ENCODE peak calls at places on chromosomes 6 and 20, in eight cellular contexts. One of them, this sample, is unnamed.

GRCh38 chr6:15025416-15025815 is 220.5 kb upstream of the JARID2 start:
- DNase-seq in HCT116: no peak
- DNase-seq in EL: no peak
- DNase-seq in cardiac fibroblast: no peak
- DNase-seq in upper lobe of right lung: no peak
- DNase-seq in stimulated activated naive CD8-positive, alpha-beta T cell treated with anti-CD3 and anti-CD28 coated beads, Interleukin-15, Interleukin-2, amounts not matched to agents 100 U/mL and 50 U/mL, for 24 hours: no peak
- DNase-seq in nephron progenitor cell: no peak
- DNase-seq in endothelial cell: no peak
- DNase-seq in this sample: peak

GRCh38 chr20:33653218-33653899 is 8.8 kb upstream of the C20orf144 start:
- DNase-seq in HCT116: peak
- DNase-seq in EL: peak
- DNase-seq in cardiac fibroblast: peak
- DNase-seq in upper lobe of right lung: peak
- DNase-seq in stimulated activated naive CD8-positive, alpha-beta T cell treated with anti-CD3 and anti-CD28 coated beads, Interleukin-15, Interleukin-2, amounts not matched to agents 100 U/mL and 50 U/mL, for 24 hours: peak
- DNase-seq in nephron progenitor cell: peak
- DNase-seq in endothelial cell: peak
- DNase-seq in this sample: peak

GRCh38 chr20:15359056-15359455 is 1021.6 kb upstream of the FLRT3 start:
- DNase-seq in HCT116: no peak
- DNase-seq in EL: peak
- DNase-seq in cardiac fibroblast: peak
- DNase-seq in upper lobe of right lung: no peak
- DNase-seq in stimulated activated naive CD8-positive, alpha-beta T cell treated with anti-CD3 and anti-CD28 coated beads, Interleukin-15, Interleukin-2, amounts not matched to agents 100 U/mL and 50 U/mL, for 24 hours: no peak
- DNase-seq in nephron progenitor cell: no peak
- DNase-seq in endothelial cell: no peak
- DNase-seq in this sample: peak

GRCh38 chr20:38007526-38007925 is 25.7 kb downstream of the TTI1 start:
- DNase-seq in HCT116: no peak
- DNase-seq in EL: no peak
- DNase-seq in cardiac fibroblast: no peak
- DNase-seq in upper lobe of right lung: no peak
- DNase-seq in stimulated activated naive CD8-positive, alpha-beta T cell treated with anti-CD3 and anti-CD28 coated beads, Interleukin-15, Interleukin-2, amounts not matched to agents 100 U/mL and 50 U/mL, for 24 hours: no peak
- DNase-seq in nephron progenitor cell: no peak
- DNase-seq in endothelial cell: no peak
- DNase-seq in this sample: no peak

GRCh38 chr6:21332077-21332476 is 261.5 kb upstream of the SOX4 start:
- DNase-seq in HCT116: no peak
- DNase-seq in EL: no peak
- DNase-seq in cardiac fibroblast: no peak
- DNase-seq in upper lobe of right lung: no peak
- DNase-seq in stimulated activated naive CD8-positive, alpha-beta T cell treated with anti-CD3 and anti-CD28 coated beads, Interleukin-15, Interleukin-2, amounts not matched to agents 100 U/mL and 50 U/mL, for 24 hours: no peak
- DNase-seq in nephron progenitor cell: no peak
- DNase-seq in endothelial cell: no peak
- DNase-seq in this sample: no peak

GRCh38 chr20:40718214-40718949 is 29.3 kb upstream of the MAFB start:
- DNase-seq in HCT116: no peak
- DNase-seq in EL: no peak
- DNase-seq in cardiac fibroblast: no peak
- DNase-seq in upper lobe of right lung: no peak
- DNase-seq in stimulated activated naive CD8-positive, alpha-beta T cell treated with anti-CD3 and anti-CD28 coated beads, Interleukin-15, Interleukin-2, amounts not matched to agents 100 U/mL and 50 U/mL, for 24 hours: no peak
- DNase-seq in nephron progenitor cell: no peak
- DNase-seq in endothelial cell: no peak
- DNase-seq in this sample: no peak

GRCh38 chr6:95448208-95448607 is 129.1 kb upstream of the MANEA start:
- DNase-seq in HCT116: no peak
- DNase-seq in EL: no peak
- DNase-seq in cardiac fibroblast: no peak
- DNase-seq in upper lobe of right lung: no peak
- DNase-seq in stimulated activated naive CD8-positive, alpha-beta T cell treated with anti-CD3 and anti-CD28 coated beads, Interleukin-15, Interleukin-2, amounts not matched to agents 100 U/mL and 50 U/mL, for 24 hours: no peak
- DNase-seq in nephron progenitor cell: no peak
- DNase-seq in endothelial cell: no peak
- DNase-seq in this sample: no peak

GRCh38 chr6:86730216-86730615 is 207.1 kb upstream of the HTR1E start:
- DNase-seq in HCT116: no peak
- DNase-seq in EL: no peak
- DNase-seq in cardiac fibroblast: no peak
- DNase-seq in upper lobe of right lung: no peak
- DNase-seq in stimulated activated naive CD8-positive, alpha-beta T cell treated with anti-CD3 and anti-CD28 coated beads, Interleukin-15, Interleukin-2, amounts not matched to agents 100 U/mL and 50 U/mL, for 24 hours: no peak
- DNase-seq in nephron progenitor cell: no peak
- DNase-seq in endothelial cell: no peak
- DNase-seq in this sample: no peak

GRCh38 chr6:29968130-29968529 is 25.8 kb downstream of the HLA-A start:
- DNase-seq in HCT116: peak
- DNase-seq in EL: peak
- DNase-seq in cardiac fibroblast: peak
- DNase-seq in upper lobe of right lung: no peak
- DNase-seq in stimulated activated naive CD8-positive, alpha-beta T cell treated with anti-CD3 and anti-CD28 coated beads, Interleukin-15, Interleukin-2, amounts not matched to agents 100 U/mL and 50 U/mL, for 24 hours: no peak
- DNase-seq in nephron progenitor cell: no peak
- DNase-seq in endothelial cell: no peak
- DNase-seq in this sample: peak

GRCh38 chr6:54491431-54491830 is 183.2 kb downstream of the TINAG start:
- DNase-seq in HCT116: no peak
- DNase-seq in EL: peak
- DNase-seq in cardiac fibroblast: peak
- DNase-seq in upper lobe of right lung: no peak
- DNase-seq in stimulated activated naive CD8-positive, alpha-beta T cell treated with anti-CD3 and anti-CD28 coated beads, Interleukin-15, Interleukin-2, amounts not matched to agents 100 U/mL and 50 U/mL, for 24 hours: no peak
- DNase-seq in nephron progenitor cell: no peak
- DNase-seq in endothelial cell: no peak
- DNase-seq in this sample: no peak

GRCh38 chr20:44600301-44600700 is 17.9 kb downstream of the PKIG start:
- DNase-seq in HCT116: no peak
- DNase-seq in EL: no peak
- DNase-seq in cardiac fibroblast: no peak
- DNase-seq in upper lobe of right lung: no peak
- DNase-seq in stimulated activated naive CD8-positive, alpha-beta T cell treated with anti-CD3 and anti-CD28 coated beads, Interleukin-15, Interleukin-2, amounts not matched to agents 100 U/mL and 50 U/mL, for 24 hours: no peak
- DNase-seq in nephron progenitor cell: no peak
- DNase-seq in endothelial cell: no peak
- DNase-seq in this sample: no peak

GRCh38 chr20:53711333-53712211 is 117.9 kb upstream of the ZNF217 start:
- DNase-seq in HCT116: no peak
- DNase-seq in EL: no peak
- DNase-seq in cardiac fibroblast: no peak
- DNase-seq in upper lobe of right lung: no peak
- DNase-seq in stimulated activated naive CD8-positive, alpha-beta T cell treated with anti-CD3 and anti-CD28 coated beads, Interleukin-15, Interleukin-2, amounts not matched to agents 100 U/mL and 50 U/mL, for 24 hours: no peak
- DNase-seq in nephron progenitor cell: no peak
- DNase-seq in endothelial cell: no peak
- DNase-seq in this sample: no peak

GRCh38 chr20:57200882-57201723 is 65.3 kb downstream of the BMP7 start:
- DNase-seq in HCT116: no peak
- DNase-seq in EL: no peak
- DNase-seq in cardiac fibroblast: no peak
- DNase-seq in upper lobe of right lung: no peak
- DNase-seq in stimulated activated naive CD8-positive, alpha-beta T cell treated with anti-CD3 and anti-CD28 coated beads, Interleukin-15, Interleukin-2, amounts not matched to agents 100 U/mL and 50 U/mL, for 24 hours: no peak
- DNase-seq in nephron progenitor cell: no peak
- DNase-seq in endothelial cell: no peak
- DNase-seq in this sample: no peak

GRCh38 chr6:108746411-108746810 is 101.8 kb upstream of the ARMC2 start:
- DNase-seq in HCT116: no peak
- DNase-seq in EL: no peak
- DNase-seq in cardiac fibroblast: no peak
- DNase-seq in upper lobe of right lung: no peak
- DNase-seq in stimulated activated naive CD8-positive, alpha-beta T cell treated with anti-CD3 and anti-CD28 coated beads, Interleukin-15, Interleukin-2, amounts not matched to agents 100 U/mL and 50 U/mL, for 24 hours: no peak
- DNase-seq in nephron progenitor cell: no peak
- DNase-seq in endothelial cell: no peak
- DNase-seq in this sample: no peak

GRCh38 chr20:33947709-33948295 is 45.9 kb upstream of the RALY start:
- DNase-seq in HCT116: peak
- DNase-seq in EL: peak
- DNase-seq in cardiac fibroblast: peak
- DNase-seq in upper lobe of right lung: no peak
- DNase-seq in stimulated activated naive CD8-positive, alpha-beta T cell treated with anti-CD3 and anti-CD28 coated beads, Interleukin-15, Interleukin-2, amounts not matched to agents 100 U/mL and 50 U/mL, for 24 hours: peak
- DNase-seq in nephron progenitor cell: peak
- DNase-seq in endothelial cell: peak
- DNase-seq in this sample: peak

GRCh38 chr6:4350571-4351505 is 215.5 kb upstream of the ECI2 start:
- DNase-seq in HCT116: no peak
- DNase-seq in EL: peak
- DNase-seq in cardiac fibroblast: peak
- DNase-seq in upper lobe of right lung: no peak
- DNase-seq in stimulated activated naive CD8-positive, alpha-beta T cell treated with anti-CD3 and anti-CD28 coated beads, Interleukin-15, Interleukin-2, amounts not matched to agents 100 U/mL and 50 U/mL, for 24 hours: no peak
- DNase-seq in nephron progenitor cell: no peak
- DNase-seq in endothelial cell: no peak
- DNase-seq in this sample: peak

GRCh38 chr6:31663087-31663960 is 1.5 kb downstream of the GPANK1 start:
- DNase-seq in HCT116: no peak
- DNase-seq in EL: peak
- DNase-seq in cardiac fibroblast: peak
- DNase-seq in upper lobe of right lung: no peak
- DNase-seq in stimulated activated naive CD8-positive, alpha-beta T cell treated with anti-CD3 and anti-CD28 coated beads, Interleukin-15, Interleukin-2, amounts not matched to agents 100 U/mL and 50 U/mL, for 24 hours: no peak
- DNase-seq in nephron progenitor cell: no peak
- DNase-seq in endothelial cell: no peak
- DNase-seq in this sample: peak

GRCh38 chr20:60035486-60035885 is 77.3 kb downstream of the CDH26 start:
- DNase-seq in HCT116: no peak
- DNase-seq in EL: no peak
- DNase-seq in cardiac fibroblast: no peak
- DNase-seq in upper lobe of right lung: no peak
- DNase-seq in stimulated activated naive CD8-positive, alpha-beta T cell treated with anti-CD3 and anti-CD28 coated beads, Interleukin-15, Interleukin-2, amounts not matched to agents 100 U/mL and 50 U/mL, for 24 hours: no peak
- DNase-seq in nephron progenitor cell: no peak
- DNase-seq in endothelial cell: no peak
- DNase-seq in this sample: no peak

GRCh38 chr20:47493175-47493953 is 8.3 kb upstream of the NCOA3 start:
- DNase-seq in HCT116: peak
- DNase-seq in EL: peak
- DNase-seq in cardiac fibroblast: peak
- DNase-seq in upper lobe of right lung: peak
- DNase-seq in stimulated activated naive CD8-positive, alpha-beta T cell treated with anti-CD3 and anti-CD28 coated beads, Interleukin-15, Interleukin-2, amounts not matched to agents 100 U/mL and 50 U/mL, for 24 hours: peak
- DNase-seq in nephron progenitor cell: no peak
- DNase-seq in endothelial cell: no peak
- DNase-seq in this sample: peak

GRCh38 chr20:44019638-44020335 is 105.1 kb downstream of the TOX2 start:
- DNase-seq in HCT116: no peak
- DNase-seq in EL: peak
- DNase-seq in cardiac fibroblast: peak
- DNase-seq in upper lobe of right lung: no peak
- DNase-seq in stimulated activated naive CD8-positive, alpha-beta T cell treated with anti-CD3 and anti-CD28 coated beads, Interleukin-15, Interleukin-2, amounts not matched to agents 100 U/mL and 50 U/mL, for 24 hours: peak
- DNase-seq in nephron progenitor cell: no peak
- DNase-seq in endothelial cell: no peak
- DNase-seq in this sample: peak

GRCh38 chr20:35121186-35121585 is 25.9 kb downstream of the EDEM2 start:
- DNase-seq in HCT116: no peak
- DNase-seq in EL: no peak
- DNase-seq in cardiac fibroblast: peak
- DNase-seq in upper lobe of right lung: no peak
- DNase-seq in stimulated activated naive CD8-positive, alpha-beta T cell treated with anti-CD3 and anti-CD28 coated beads, Interleukin-15, Interleukin-2, amounts not matched to agents 100 U/mL and 50 U/mL, for 24 hours: no peak
- DNase-seq in nephron progenitor cell: no peak
- DNase-seq in endothelial cell: no peak
- DNase-seq in this sample: no peak